ENCODE peak calls at places on chromosomes 7 and 10, in four cellular contexts. Y is upper lobe of right lung, E is transverse colon, X is sigmoid colon. U is an unnamed sample. For H3K4me1, the result is how much of the 10 kb centered on the place peaks cover.

GRCh38 chr7:2445047-2445446 is 31.2 kb downstream of the GRIFIN start:
- DNase-seq in Y (peak), E (no peak), X (peak), U (no peak)

GRCh38 chr10:75773139-75773801 is 341.8 kb downstream of the LRMDA start:
- DNase-seq in E (no peak), X (no peak), Y (no peak), U (no peak)

GRCh38 chr10:85250304-85250703 is 921.9 kb downstream of the CCSER2 start:
- DNase-seq in X (no peak), E (no peak), Y (no peak), U (no peak)

GRCh38 chr7:125878235-125878928 is 948.8 kb upstream of the POT1 start:
- DNase-seq in Y (no peak), X (no peak), E (no peak), U (no peak)

GRCh38 chr10:19499291-19499765 is 316.9 kb upstream of the PLXDC2 start:
- DNase-seq in X (no peak), E (no peak), Y (no peak), U (no peak)

GRCh38 chr7:96861-97260 is 95.5 kb upstream of the FAM20C start:
- DNase-seq in X (no peak), E (no peak), Y (no peak), U (no peak)

GRCh38 chr10:30758341-30758740 is 128.8 kb upstream of the LYZL2 start:
- DNase-seq in E (no peak), X (no peak), Y (no peak), U (no peak)

GRCh38 chr7:2922866-2923265 is 78.8 kb upstream of the GNA12 start:
- DNase-seq in X (no peak), E (no peak), Y (no peak), U (no peak)

GRCh38 chr7:93851536-93851935 is 39.0 kb downstream of the TFPI2 start:
- DNase-seq in Y (no peak), X (no peak), E (no peak), U (no peak)

GRCh38 chr10:16423599-16423998 is 13.2 kb upstream of the PTER start:
- DNase-seq in E (no peak), Y (no peak), X (no peak), U (no peak)

GRCh38 chr10:88205842-88206446 is 342.5 kb downstream of the PTEN start:
- DNase-seq in Y (no peak), E (no peak), X (no peak), U (no peak)

GRCh38 chr10:112790921-112791320 is 159.1 kb upstream of the TCF7L2 start:
- DNase-seq in E (no peak), X (no peak), Y (no peak), U (no peak)

GRCh38 chr7:4744391-4745264 is 30.8 kb upstream of the AP5Z1 start:
- DNase-seq in Y (peak), X (peak), E (peak), U (peak)

GRCh38 chr10:32957341-32958084 is 517 bp downstream of the ITGB1 start:
- DNase-seq in X (peak), E (peak), Y (peak), U (no peak)

GRCh38 chr7:150964593-150965111 is 13.5 kb downstream of the KCNH2 start:
- DNase-seq in Y (no peak), X (peak), E (peak), U (no peak)

GRCh38 chr7:93228302-93228701 is 2.0 kb upstream of the HEPACAM2 start:
- DNase-seq in E (no peak), X (no peak), Y (no peak), U (no peak)

GRCh38 chr7:92013611-92014010 is 72.9 kb downstream of the AKAP9 start:
- DNase-seq in X (no peak), Y (no peak), E (no peak), U (no peak)

GRCh38 chr10:71081229-71081560 is 131.2 kb upstream of the UNC5B start:
- DNase-seq in E (no peak), Y (no peak), X (peak), U (peak)

GRCh38 chr10:677038-677437 is 12.4 kb downstream of the DIP2C start:
- DNase-seq in Y (no peak), X (no peak), E (no peak), U (no peak)

GRCh38 chr7:116499168-116500070 is at the start of gene CAV2:
- DNase-seq in X (peak), Y (peak), E (peak), U (peak)

GRCh38 chr10:26781797-26782196 is 79.0 kb downstream of the ABI1 start:
- DNase-seq in X (no peak), E (no peak), Y (no peak), U (no peak)

GRCh38 chr10:116371737-116372136 is 47.5 kb downstream of the CCDC172 start:
- DNase-seq in E (no peak), X (no peak), Y (no peak), U (no peak)

GRCh38 chr10:70758757-70759514 is 26.2 kb downstream of the TBATA start:
- DNase-seq in Y (peak), X (peak), E (peak), U (no peak)

GRCh38 chr7:73621168-73622063 is 2.9 kb downstream of the MLXIPL start:
- DNase-seq in Y (no peak), X (no peak), E (no peak), U (no peak)

GRCh38 chr10:128629111-128630096 is 503.2 kb upstream of the MKI67 start:
- DNase-seq in E (no peak), X (no peak), Y (peak), U (peak)

DNA sequence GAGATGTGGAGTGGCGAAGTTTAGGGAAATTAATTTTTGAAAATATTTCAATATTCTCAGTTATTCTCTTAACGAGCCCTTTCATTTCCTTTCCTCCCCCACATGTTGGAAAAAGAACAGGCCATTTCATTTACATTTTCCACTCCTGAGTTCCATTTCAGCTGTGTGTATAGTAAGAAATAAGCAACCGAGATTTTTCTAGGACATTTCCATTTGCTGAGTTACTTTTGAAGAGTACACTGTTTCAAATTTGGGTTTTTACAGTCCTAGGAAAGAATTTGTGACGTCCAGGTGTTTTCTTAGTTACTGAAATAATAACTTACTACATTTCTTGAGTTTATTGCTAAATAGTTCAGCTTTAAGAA is 1.2 kb downstream of the SEPTIN7 start:
- DNase-seq in E (no peak), Y (no peak), X (no peak), U (no peak)
- H3K27ac ChIP-seq in E (peak), Y (peak), X (peak), U (peak)

GRCh38 chr7:36039243-36039642 is 113.8 kb upstream of the EEPD1 start:
- DNase-seq in Y (no peak), X (no peak), E (no peak), U (no peak)

GRCh38 chr7:36039671-36040070 is 113.4 kb upstream of the EEPD1 start:
- DNase-seq in X (no peak), E (no peak), Y (no peak), U (no peak)

GRCh38 chr7:36037121-36037662 is 115.9 kb upstream of the EEPD1 start:
- DNase-seq in X (no peak), E (peak), Y (no peak), U (peak)

GRCh38 chr7:36036590-36036989 is 116.5 kb upstream of the EEPD1 start:
- DNase-seq in X (no peak), Y (no peak), E (no peak), U (no peak)

GRCh38 chr7:36038063-36038721 is 114.9 kb upstream of the EEPD1 start:
- DNase-seq in E (no peak), X (no peak), Y (no peak), U (no peak)
- H3K4me1 ChIP-seq in E (under half), X (under half), Y (under half), U (under half)

DNA sequence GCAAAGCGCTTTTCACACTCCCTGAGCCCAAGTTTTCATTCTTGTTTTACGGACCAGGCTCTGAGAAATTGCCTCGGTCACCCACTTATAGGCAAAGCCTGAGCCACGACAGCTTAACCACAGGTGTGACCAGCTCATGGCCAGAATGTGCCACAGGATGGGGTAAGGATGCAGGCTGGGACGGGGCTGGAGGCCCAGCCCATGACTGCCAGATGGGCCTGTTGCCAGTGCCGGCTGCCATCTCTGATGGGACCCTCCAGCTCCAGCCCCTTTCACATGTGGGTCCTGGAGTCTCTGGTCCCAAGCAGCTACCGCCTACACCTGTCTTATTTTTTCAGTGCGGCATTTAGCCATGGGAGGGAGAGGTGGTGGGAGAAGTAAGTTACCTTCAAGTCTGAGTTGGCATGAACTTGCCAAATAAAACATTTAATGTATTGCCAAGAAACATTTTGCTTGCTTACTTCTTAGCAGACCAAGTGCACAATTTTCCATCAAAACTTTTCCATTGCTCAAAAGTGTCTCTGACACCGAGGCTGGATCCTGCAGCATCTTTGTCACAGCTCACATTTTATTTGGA is 142.7 kb downstream of the GRK5 start:
- DNase-seq in E (no peak), Y (peak), X (no peak), U (no peak)
- H3K27ac ChIP-seq in E (no peak), Y (peak), X (peak), U (no peak)

DNA sequence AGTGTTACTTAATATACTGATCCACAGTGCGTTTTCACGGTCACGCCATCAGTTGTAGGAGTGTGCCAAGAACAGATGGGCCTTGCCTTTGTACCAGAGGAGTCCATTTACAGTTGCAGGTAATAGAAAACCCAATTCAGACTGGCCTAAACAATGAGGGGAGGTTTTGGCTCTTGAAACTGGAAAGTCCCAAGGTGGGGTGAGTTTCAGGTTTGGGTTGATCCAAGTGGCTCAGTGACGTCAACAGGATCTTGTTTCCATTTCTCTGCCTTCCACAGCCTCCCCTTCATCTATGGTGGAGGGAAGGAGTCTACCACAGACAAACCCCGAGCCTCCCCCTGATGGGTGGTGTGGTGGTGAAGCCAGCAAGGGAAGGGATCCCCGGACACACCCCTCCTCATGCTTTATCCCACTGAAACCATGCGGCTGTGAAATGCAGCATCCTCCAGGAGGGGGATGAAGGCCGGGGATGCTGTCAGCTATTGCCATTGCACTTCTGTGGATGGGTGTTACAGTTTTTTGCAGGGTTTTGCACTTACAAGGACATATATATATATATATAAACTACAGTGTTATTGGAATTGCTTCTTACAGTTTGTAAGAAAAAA is 14.8 kb upstream of the SH2D4B start:
- DNase-seq in Y (no peak), X (no peak), E (no peak), U (no peak)
- H3K4me1 ChIP-seq in Y (under half), X (under half), E (under half), U (under half)

U was measured in RWPE2.